ENCODE peak calls at places on chromosome 12, in six cellular contexts. G is mesendoderm, D is heart right ventricle, C is mesenchymal stem cell, T is upper lobe of right lung, Q is iPS DF 6.9. R is an unnamed sample.

GRCh38 chr12:118780939-118781338 is 200.4 kb upstream of the SRRM4 start:
- DNase-seq in Q (no peak), T (no peak), G (no peak), D (no peak), C (no peak), R (no peak)

GRCh38 chr12:52847335-52848102 is 1.3 kb downstream of the KRT78 start:
- DNase-seq in C (no peak), D (no peak), T (no peak), G (no peak), Q (no peak), R (no peak)

GRCh38 chr12:26841085-26841484 is 8.1 kb upstream of the ITPR2 start:
- DNase-seq in C (no peak), D (no peak), Q (no peak), T (no peak), G (no peak), R (no peak)

GRCh38 chr12:49624919-49625577 is 1.7 kb downstream of the PRPF40B start:
- DNase-seq in D (no peak), Q (no peak), G (no peak), C (peak), T (no peak), R (no peak)

GRCh38 chr12:2251485-2252179 is 198.8 kb downstream of the CACNA1C start:
- DNase-seq in G (no peak), Q (no peak), C (no peak), T (no peak), D (no peak), R (no peak)

GRCh38 chr12:110901401-110901800 is 19.0 kb downstream of the MYL2 start:
- DNase-seq in G (peak), C (no peak), T (no peak), Q (no peak), D (no peak), R (no peak)

GRCh38 chr12:94676011-94676709 is 25.8 kb upstream of the TMCC3 start:
- DNase-seq in G (peak), Q (no peak), D (peak), T (peak), C (no peak), R (no peak)

GRCh38 chr12:10497602-10498001 is 8.1 kb upstream of the EIF2S3B start:
- DNase-seq in Q (no peak), T (no peak), G (no peak), D (no peak), C (no peak), R (no peak)

GRCh38 chr12:88882662-88883061 is 302.4 kb upstream of the KITLG start:
- DNase-seq in C (no peak), Q (no peak), T (no peak), G (peak), D (no peak), R (no peak)

GRCh38 chr12:53414756-53415417 is 8.8 kb upstream of the AMHR2 start:
- DNase-seq in Q (no peak), G (peak), D (no peak), C (no peak), T (no peak), R (no peak)

GRCh38 chr12:97650242-97650641 is 187.6 kb downstream of the RMST start:
- DNase-seq in T (no peak), C (peak), G (no peak), D (no peak), Q (no peak), R (no peak)

GRCh38 chr12:14514154-14514842 is 53.4 kb downstream of the PLBD1 start:
- DNase-seq in G (peak), T (no peak), Q (peak), C (peak), D (peak), R (no peak)

GRCh38 chr12:28611115-28611435 is 420.8 kb downstream of the CCDC91 start:
- DNase-seq in G (no peak), T (no peak), Q (no peak), C (peak), D (no peak), R (peak)

GRCh38 chr12:28938581-28939301 is 210.3 kb upstream of the FAR2 start:
- DNase-seq in D (no peak), C (no peak), T (no peak), Q (no peak), G (no peak), R (no peak)

GRCh38 chr12:123531091-123531490 is 2.4 kb downstream of the RILPL1 start:
- DNase-seq in C (no peak), G (no peak), Q (no peak), T (no peak), D (peak), R (no peak)

GRCh38 chr12:123530683-123531082 is 2.8 kb downstream of the RILPL1 start:
- DNase-seq in G (no peak), D (no peak), C (no peak), T (no peak), Q (no peak), R (no peak)

GRCh38 chr12:123532808-123533649 is 490 bp downstream of the RILPL1 start:
- DNase-seq in T (peak), D (peak), Q (no peak), C (peak), G (peak), R (no peak)

GRCh38 chr12:123533672-123534643 is at the start of gene RILPL1:
- DNase-seq in Q (no peak), T (peak), G (peak), C (peak), D (peak), R (no peak)

GRCh38 chr12:123532021-123532420 is 1.5 kb downstream of the RILPL1 start:
- DNase-seq in Q (no peak), T (no peak), C (peak), D (peak), G (peak), R (no peak)
- H3K4me3 ChIP-seq in Q (no peak), T (peak), C (no peak), D (peak), G (no peak), R (peak)

GRCh38 chr12:114407566-114408411 is 1.8 kb upstream of the TBX5 start:
- DNase-seq in T (no peak), Q (no peak), C (no peak), D (no peak), G (peak), R (no peak)
- H3K27ac ChIP-seq in T (peak), Q (no peak), C (no peak), D (peak), G (no peak), R (peak)

DNA sequence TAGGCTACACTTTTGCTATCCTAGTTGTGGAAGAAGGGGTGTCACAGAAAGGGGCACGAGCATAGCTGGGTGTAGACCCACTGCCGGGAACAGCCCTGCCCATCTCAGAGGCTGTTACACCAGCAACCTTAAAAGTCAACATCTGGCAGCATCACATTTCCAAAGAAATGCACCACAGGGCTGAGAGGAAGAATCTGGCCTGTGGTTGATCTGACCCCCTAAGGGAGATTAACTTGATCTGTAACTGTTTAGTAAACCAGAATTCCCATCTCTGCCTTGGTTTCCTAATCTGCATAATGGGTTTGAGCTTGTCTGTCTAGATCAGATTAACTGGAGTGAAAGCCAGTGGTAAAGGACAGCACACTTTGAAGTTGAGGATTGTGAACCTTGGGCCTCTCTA is 1.3 kb downstream of the LRP1-AS start:
- DNase-seq in G (no peak), C (no peak), T (no peak), Q (no peak), D (no peak), R (no peak)
- H3K4me3 ChIP-seq in G (no peak), C (no peak), T (no peak), Q (no peak), D (no peak), R (no peak)

GRCh38 chr12:7079826-7080125 is 12.5 kb downstream of the C1R start:
- DNase-seq in C (peak), T (no peak), G (no peak), Q (no peak), D (no peak), R (peak)
- H3K27ac ChIP-seq in C (peak), T (peak), G (no peak), Q (no peak), D (no peak), R (peak)

GRCh38 chr12:124294686-124295315 is at the start of gene RFLNA:
- DNase-seq in Q (no peak), C (no peak), D (no peak), T (no peak), G (peak), R (no peak)

GRCh38 chr12:124296295-124296915 is 1.5 kb downstream of the RFLNA start:
- DNase-seq in T (no peak), D (no peak), G (peak), C (no peak), Q (no peak), R (no peak)

GRCh38 chr12:124292385-124292784 is 2.5 kb upstream of the RFLNA start:
- DNase-seq in T (no peak), G (no peak), C (no peak), D (no peak), Q (no peak), R (no peak)

GRCh38 chr12:124295431-124296058 is 652 bp downstream of the RFLNA start:
- DNase-seq in T (no peak), C (no peak), Q (no peak), D (no peak), G (peak), R (no peak)

DNA sequence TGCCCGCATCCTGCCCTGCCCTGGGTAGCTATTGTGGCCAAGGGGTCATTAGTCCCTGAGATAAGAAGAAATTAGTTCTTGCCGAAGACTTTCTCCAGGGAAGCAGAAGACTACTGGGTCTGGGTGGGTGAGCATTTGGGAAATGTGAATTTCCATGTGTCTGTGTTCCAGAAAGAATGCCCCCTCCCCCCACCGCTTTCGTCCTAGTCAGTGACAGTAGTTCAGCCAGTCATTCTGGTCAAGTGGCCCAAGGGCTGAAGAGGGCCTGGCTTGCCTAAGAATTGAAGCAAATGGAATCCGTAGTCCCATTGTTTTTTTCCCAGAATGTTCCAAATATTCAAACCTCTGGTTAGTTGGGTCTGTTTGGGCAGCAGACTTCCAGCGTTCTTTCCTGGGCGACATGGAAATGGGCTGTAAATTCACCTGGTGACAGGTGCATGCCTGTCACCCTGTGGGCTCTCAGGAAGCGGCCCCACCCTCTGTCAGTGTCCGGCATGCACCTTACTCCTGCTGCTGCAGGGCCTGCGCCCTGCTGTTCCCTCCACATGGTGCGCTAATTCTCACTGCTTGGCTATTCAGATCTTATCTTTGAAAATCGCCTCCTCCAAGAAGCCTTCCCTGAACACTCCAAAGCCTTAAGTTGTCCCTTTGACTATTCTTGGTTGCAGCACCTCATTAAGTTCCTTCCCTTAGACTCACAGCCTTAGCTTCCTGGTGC is 1.4 kb upstream of the RFLNA start:
- DNase-seq in Q (no peak), T (no peak), D (no peak), C (no peak), G (peak), R (no peak)
- H3K4me3 ChIP-seq in Q (no peak), T (no peak), D (no peak), C (no peak), G (no peak), R (no peak)